ENCODE peak calls at places on chromosomes 12 and 14, in six cellular contexts. V is astrocyte of the spinal cord, Z is HepG2, J is ELR, P is Calu3, X is GOT3. D is an unnamed sample.

GRCh38 chr14:69519253-69519661 is 34.7 kb downstream of the PLEKHD1 start:
- DNase-seq in J (no peak), X (no peak), Z (no peak), V (no peak), P (no peak), D (no peak)

GRCh38 chr12:76518699-76519098 is 40.9 kb downstream of the OSBPL8 start:
- DNase-seq in J (no peak), P (no peak), V (no peak), X (no peak), Z (no peak), D (no peak)

GRCh38 chr12:82461851-82462250 is 103.5 kb downstream of the METTL25 start:
- DNase-seq in J (no peak), X (no peak), P (no peak), V (no peak), Z (no peak), D (no peak)

GRCh38 chr12:122963928-122964240 is 2.4 kb downstream of the ABCB9 start:
- DNase-seq in X (no peak), Z (no peak), V (peak; percentile 24), J (no peak), P (no peak), D (no peak)

GRCh38 chr12:49794021-49794420 is 34.2 kb downstream of the NCKAP5L start:
- DNase-seq in P (no peak), Z (no peak), X (no peak), V (no peak), J (no peak), D (no peak)

GRCh38 chr12:18502422-18502821 is 235.4 kb downstream of the PLCZ1 start:
- DNase-seq in V (no peak), Z (peak; percentile 1), P (no peak), J (no peak), X (no peak), D (no peak)

GRCh38 chr12:58764100-58764953 is 156.0 kb downstream of the LRIG3 start:
- DNase-seq in X (no peak), J (no peak), V (peak; percentile 59), P (no peak), Z (peak; percentile 15), D (no peak)

GRCh38 chr14:102951034-102951433 is 28.6 kb downstream of the AMN start:
- DNase-seq in V (no peak), X (no peak), J (no peak), P (no peak), Z (no peak), D (no peak)

GRCh38 chr14:51750542-51750941 is 98.8 kb downstream of the FRMD6 start:
- DNase-seq in Z (peak; percentile 25), X (no peak), V (no peak), P (no peak), J (no peak), D (no peak)

GRCh38 chr12:85182699-85183098 is 97.3 kb upstream of the ALX1 start:
- DNase-seq in J (peak; percentile 17), P (no peak), Z (no peak), V (peak; percentile 7), X (no peak), D (peak; percentile 14)

GRCh38 chr12:15757553-15758255 is 31.5 kb downstream of the EPS8 start:
- DNase-seq in V (peak; percentile 79), J (peak; percentile 95), X (no peak), Z (peak; percentile 15), P (peak; percentile 66), D (peak; percentile 85)

GRCh38 chr12:42446761-42447160 is 120.8 kb downstream of the PPHLN1 start:
- DNase-seq in P (no peak), V (no peak), J (no peak), X (no peak), Z (no peak), D (no peak)

GRCh38 chr14:22836301-22837058 is at the start of gene MMP14:
- DNase-seq in Z (no peak), J (peak; percentile 90), X (no peak), P (no peak), V (peak; percentile 93), D (peak; percentile 94)

GRCh38 chr12:64411427-64411826 is 7.2 kb downstream of the XPOT start:
- DNase-seq in V (no peak), X (no peak), P (no peak), Z (no peak), J (no peak), D (no peak)

GRCh38 chr12:57929092-57929830 is 12.1 kb upstream of the ATP23 start:
- DNase-seq in P (no peak), J (no peak), Z (no peak), V (no peak), X (no peak), D (no peak)

GRCh38 chr12:105420659-105421240 is 90.3 kb downstream of the C12orf75 start:
- DNase-seq in X (no peak), V (peak; percentile 82), J (peak; percentile 80), P (peak; percentile 85), Z (peak; percentile 45), D (peak; percentile 78)

GRCh38 chr12:72272731-72273498 is 745 bp downstream of the TRHDE start:
- DNase-seq in Z (no peak), V (peak; percentile 58), X (no peak), P (peak; percentile 56), J (peak; percentile 69), D (no peak)

GRCh38 chr12:15532364-15532977 is 210.2 kb downstream of the PTPRO start:
- DNase-seq in J (peak; percentile 78), Z (peak; percentile 55), X (no peak), V (peak; percentile 76), P (peak; percentile 74), D (peak; percentile 87)

GRCh38 chr12:26854028-26854387 is 21.0 kb upstream of the ITPR2 start:
- DNase-seq in P (no peak), Z (no peak), J (no peak), X (no peak), V (no peak), D (no peak)

GRCh38 chr14:104749111-104749649 is 3.8 kb upstream of the SIVA1 start:
- DNase-seq in J (peak; percentile 65), X (no peak), Z (peak; percentile 88), V (peak; percentile 26), P (peak; percentile 41), D (no peak)

GRCh38 chr14:92696356-92696755 is 52.1 kb downstream of the LGMN start:
- DNase-seq in X (no peak), P (no peak), Z (no peak), J (no peak), V (no peak), D (no peak)

GRCh38 chr12:58794859-58795258 is 125.4 kb downstream of the LRIG3 start:
- DNase-seq in V (no peak), P (no peak), Z (no peak), X (no peak), J (no peak), D (no peak)

GRCh38 chr14:51846631-51847488 is 13.6 kb upstream of the GNG2 start:
- DNase-seq in V (peak; percentile 60), X (no peak), J (peak; percentile 49), P (peak; percentile 62), Z (no peak), D (no peak)

GRCh38 chr14:69695664-69696527 is 71.0 kb upstream of the SRSF5 start:
- DNase-seq in X (no peak), J (no peak), V (peak; percentile 67), P (peak; percentile 29), Z (no peak), D (peak; percentile 52)

GRCh38 chr14:58238252-58239247 is 6.1 kb upstream of the PSMA3 start:
- DNase-seq in V (no peak), J (peak; percentile 31), X (no peak), P (no peak), Z (no peak), D (peak; percentile 46)

GRCh38 chr12:69355363-69356035 is 4.0 kb upstream of the YEATS4 start:
- DNase-seq in X (no peak), Z (no peak), J (no peak), V (no peak), P (no peak), D (no peak)

GRCh38 chr14:60807971-60808370 is 73.4 kb downstream of the MNAT1 start:
- DNase-seq in J (peak; percentile 23), X (no peak), Z (no peak), V (no peak), P (no peak), D (peak; percentile 2)

D was measured in fibroblast of villous mesenchyme.